ENCODE peak calls at places on chromosomes 2 and 18, in ten cellular contexts. Y is NCI-H2029 treated with DMSO at 0.1 percent for 48 hours; V is NCI-H524 treated with DMSO at 0.1 percent for 48 hours; L is effector memory CD8-positive, alpha-beta T cell; M is naive thymus-derived CD8-positive, alpha-beta T cell; T is NCI-H1105; H is gastrocnemius medialis; S is cardiac fibroblast; E is GM13976; F is stimulated activated CD4-positive, alpha-beta T cell treated with anti-CD3 and anti-CD28 coated beads, Interleukin-12 subunit alpha, Interleukin-12 subunit beta, amount 100 ng/mL, for 48 hours. P is an unnamed sample.

GRCh38 chr2:15803186-15803986 is 137.0 kb upstream of the MYCN start:
- DNase-seq in Y (no peak), V (no peak), L (no peak), M (no peak), T (no peak), H (no peak), S (no peak), E (no peak), F (no peak), P (no peak)

GRCh38 chr2:150976604-150977003 is 285.1 kb downstream of the RBM43 start:
- DNase-seq in Y (no peak), V (no peak), L (no peak), M (no peak), T (no peak), H (no peak), S (no peak), E (no peak), F (no peak), P (no peak)

GRCh38 chr2:233350708-233351107 is 3.6 kb upstream of the DGKD start:
- DNase-seq in Y (no peak), V (peak; percentile 41), L (no peak), M (no peak), T (peak; percentile 2), H (no peak), S (peak; percentile 71), E (no peak), F (no peak), P (no peak)

GRCh38 chr2:190996338-190996946 is 17.5 kb downstream of the STAT1 start:
- DNase-seq in Y (no peak), V (no peak), L (peak; percentile 30), M (peak; percentile 43), T (no peak), H (no peak), S (peak; percentile 50), E (no peak), F (no peak), P (peak; percentile 15)

GRCh38 chr2:184091456-184091855 is 506.9 kb upstream of the ZNF804A start:
- DNase-seq in Y (no peak), V (no peak), L (no peak), M (no peak), T (no peak), H (no peak), S (no peak), E (no peak), F (no peak), P (no peak)

GRCh38 chr18:11872479-11873136 is 21.4 kb downstream of the CHMP1B start:
- DNase-seq in Y (peak; percentile 11), V (no peak), L (no peak), M (peak; percentile 9), T (no peak), H (peak; percentile 55), S (peak; percentile 46), E (peak; percentile 62), F (no peak), P (no peak)

GRCh38 chr2:86019121-86019520 is 86.6 kb downstream of the POLR1A start:
- DNase-seq in Y (no peak), V (no peak), L (no peak), M (no peak), T (no peak), H (no peak), S (no peak), E (no peak), F (no peak), P (no peak)

GRCh38 chr2:27016801-27017325 is 15.9 kb upstream of the TMEM214 start:
- DNase-seq in Y (peak; percentile 18), V (no peak), L (peak; percentile 14), M (peak; percentile 40), T (peak; percentile 43), H (no peak), S (peak; percentile 88), E (peak; percentile 70), F (peak; percentile 25), P (no peak)

GRCh38 chr2:186523781-186524180 is 37.7 kb downstream of the ZC3H15 start:
- DNase-seq in Y (no peak), V (no peak), L (no peak), M (no peak), T (no peak), H (no peak), S (no peak), E (no peak), F (no peak), P (no peak)

GRCh38 chr2:40797115-40797514 is 345.2 kb upstream of the SLC8A1 start:
- DNase-seq in Y (no peak), V (no peak), L (no peak), M (no peak), T (no peak), H (no peak), S (peak; percentile 0), E (no peak), F (no peak), P (no peak)

GRCh38 chr2:169709970-169710369 is 15.7 kb downstream of the PHOSPHO2 start:
- DNase-seq in Y (peak; percentile 47), V (no peak), L (no peak), M (no peak), T (no peak), H (no peak), S (no peak), E (no peak), F (no peak), P (no peak)

GRCh38 chr2:128644745-128645256 is 326.1 kb upstream of the HS6ST1 start:
- DNase-seq in Y (no peak), V (peak; percentile 93), L (no peak), M (no peak), T (no peak), H (no peak), S (no peak), E (no peak), F (no peak), P (no peak)

GRCh38 chr2:112884869-112885502 is 26.0 kb upstream of the IL37 start:
- DNase-seq in Y (peak; percentile 7), V (no peak), L (peak; percentile 74), M (peak; percentile 47), T (no peak), H (no peak), S (peak; percentile 12), E (peak; percentile 85), F (peak; percentile 65), P (peak; percentile 70)

GRCh38 chr2:160224060-160224459 is 24.0 kb upstream of the ITGB6 start:
- DNase-seq in Y (no peak), V (no peak), L (no peak), M (no peak), T (no peak), H (peak; percentile 37), S (peak; percentile 87), E (peak; percentile 80), F (peak; percentile 28), P (peak; percentile 18)

GRCh38 chr2:119198267-119198840 is 25.3 kb upstream of the STEAP3 start:
- DNase-seq in Y (no peak), V (no peak), L (no peak), M (no peak), T (no peak), H (no peak), S (peak; percentile 70), E (no peak), F (no peak), P (no peak)

GRCh38 chr18:45930953-45931352 is 36.2 kb downstream of the EPG5 start:
- DNase-seq in Y (no peak), V (no peak), L (no peak), M (peak; percentile 12), T (no peak), H (no peak), S (no peak), E (no peak), F (no peak), P (no peak)

GRCh38 chr2:156784034-156784433 is 347.9 kb downstream of the GPD2 start:
- DNase-seq in Y (no peak), V (peak; percentile 95), L (no peak), M (no peak), T (no peak), H (no peak), S (no peak), E (no peak), F (no peak), P (no peak)

GRCh38 chr2:241560883-241561474 is 2.4 kb downstream of the BOK start:
- DNase-seq in Y (no peak), V (no peak), L (no peak), M (no peak), T (no peak), H (no peak), S (peak; percentile 53), E (no peak), F (no peak), P (no peak)

GRCh38 chr18:2948038-2948437 is 64.9 kb downstream of the LPIN2 start:
- DNase-seq in Y (no peak), V (no peak), L (no peak), M (no peak), T (no peak), H (no peak), S (peak; percentile 86), E (no peak), F (no peak), P (no peak)

GRCh38 chr2:58215429-58215828 is 25.7 kb downstream of the FANCL start:
- DNase-seq in Y (peak; percentile 53), V (no peak), L (no peak), M (no peak), T (peak; percentile 68), H (no peak), S (peak; percentile 79), E (no peak), F (no peak), P (no peak)

GRCh38 chr2:175766880-175767279 is 235.2 kb downstream of the LNPK start:
- DNase-seq in Y (no peak), V (no peak), L (no peak), M (no peak), T (no peak), H (no peak), S (no peak), E (no peak), F (no peak), P (no peak)

GRCh38 chr2:172671506-172671905 is 64.1 kb upstream of the RAPGEF4 start:
- DNase-seq in Y (no peak), V (no peak), L (no peak), M (no peak), T (no peak), H (no peak), S (no peak), E (no peak), F (no peak), P (no peak)